ENCODE peak calls at places on chromosome 19, in four cellular contexts. R, L, G and A are unnamed samples.

GRCh38 chr19:23817519-23817918 is 58.8 kb upstream of the ZNF681 start:
- DNase-seq in G (peak; percentile 22), L (no peak), R (no peak), A (peak; percentile 73)

GRCh38 chr19:44623080-44623479 is 9.7 kb downstream of the IGSF23 start:
- DNase-seq in L (no peak), R (no peak), G (no peak), A (no peak)

GRCh38 chr19:13079542-13079986 is 23.1 kb downstream of the LYL1 start:
- DNase-seq in L (no peak), R (no peak), G (no peak), A (peak; percentile 83)

GRCh38 chr19:30132312-30133075 is 190.5 kb downstream of the URI1 start:
- DNase-seq in G (no peak), L (no peak), R (no peak), A (no peak)

GRCh38 chr19:43372462-43372861 is 19.0 kb downstream of the CD177 start:
- DNase-seq in L (no peak), G (no peak), R (no peak), A (no peak)

GRCh38 chr19:41265376-41266153 is 1.4 kb downstream of the HNRNPUL1 start:
- DNase-seq in R (no peak), G (peak; percentile 56), L (peak; percentile 74), A (peak; percentile 44)

GRCh38 chr19:29544656-29545360 is 19.0 kb downstream of the VSTM2B start:
- DNase-seq in R (no peak), G (no peak), L (no peak), A (no peak)

GRCh38 chr19:55811340-55811739 is 20.5 kb downstream of the NLRP11 start:
- DNase-seq in G (no peak), R (no peak), L (no peak), A (no peak)

GRCh38 chr19:55339225-55340143 is at the start of gene KMT5C:
- DNase-seq in L (peak; percentile 100), R (peak; percentile 100), G (peak; percentile 100), A (peak; percentile 99)

GRCh38 chr19:42540071-42540553 is 11.8 kb upstream of the CEACAM1 start:
- DNase-seq in R (no peak), G (no peak), L (no peak), A (no peak)

GRCh38 chr19:6375411-6376010 is at the start of gene PSPN:
- DNase-seq in R (no peak), G (no peak), L (no peak), A (no peak)

GRCh38 chr19:47020132-47020805 is 632 bp downstream of the NPAS1 start:
- DNase-seq in R (no peak), L (no peak), G (no peak), A (peak; percentile 46)

GRCh38 chr19:43678512-43678911 is 8.5 kb upstream of the PLAUR start:
- DNase-seq in R (no peak), L (no peak), G (no peak), A (no peak)

GRCh38 chr19:9538183-9539058 is at the start of gene ZNF426:
- DNase-seq in L (peak; percentile 20), R (peak; percentile 39), G (peak; percentile 84), A (peak; percentile 95)

GRCh38 chr19:48845384-48845783 is 9.1 kb upstream of the HSD17B14 start:
- DNase-seq in L (no peak), G (no peak), R (no peak), A (no peak)

GRCh38 chr19:1045247-1045603 is 5.3 kb downstream of the ABCA7 start:
- DNase-seq in R (no peak), G (peak; percentile 89), L (peak; percentile 61), A (peak; percentile 91)

GRCh38 chr19:13181747-13182388 is 31.7 kb downstream of the IER2 start:
- DNase-seq in G (no peak), R (no peak), L (no peak), A (no peak)

GRCh38 chr19:48479686-48480085 is 10.5 kb downstream of the CYTH2 start:
- DNase-seq in R (no peak), L (no peak), G (no peak), A (no peak)

GRCh38 chr19:48777139-48777538 is 21.8 kb downstream of the FGF21 start:
- DNase-seq in R (no peak), L (no peak), G (no peak), A (no peak)

GRCh38 chr19:31351212-31352193 is 2.3 kb upstream of the TSHZ3 start:
- DNase-seq in L (peak; percentile 46), R (no peak), G (no peak), A (no peak)

GRCh38 chr19:16441661-16442071 is 30.1 kb downstream of the EPS15L1 start:
- DNase-seq in R (no peak), L (peak; percentile 24), G (no peak), A (peak; percentile 63)

GRCh38 chr19:40745402-40745780 is 4.9 kb downstream of the ACTMAP start:
- DNase-seq in G (peak; percentile 28), L (no peak), R (no peak), A (no peak)

GRCh38 chr19:58361900-58362271 is 665 bp downstream of the ZNF497 start:
- DNase-seq in R (no peak), L (peak; percentile 87), G (peak; percentile 49), A (peak; percentile 69)

GRCh38 chr19:2820112-2820702 is 539 bp downstream of the ZNF554 start:
- DNase-seq in G (no peak), R (no peak), L (no peak), A (no peak)

GRCh38 chr19:9323557-9323918 is 441 bp upstream of the ZNF559 start:
- DNase-seq in L (peak; percentile 14), G (peak; percentile 81), R (peak; percentile 32), A (peak; percentile 55)

GRCh38 chr19:48806518-48806817 is 4.4 kb downstream of the BCAT2 start:
- DNase-seq in R (no peak), G (no peak), L (peak; percentile 76), A (peak; percentile 63)

GRCh38 chr19:16896098-16896912 is 7.5 kb downstream of the F2RL3 start:
- DNase-seq in G (no peak), R (no peak), L (no peak), A (peak; percentile 84)

GRCh38 chr19:47765522-47766358 is 12.8 kb upstream of the SELENOW start:
- DNase-seq in G (peak; percentile 52), L (peak; percentile 58), R (no peak), A (peak; percentile 60)

GRCh38 chr19:54178581-54179261 is 5.8 kb upstream of the TMC4 start:
- DNase-seq in L (no peak), G (no peak), R (no peak), A (no peak)

GRCh38 chr19:24032651-24033050 is 54.3 kb upstream of the ZNF254 start:
- DNase-seq in R (no peak), G (no peak), L (no peak), A (no peak)

GRCh38 chr19:7748756-7749155 is 1.4 kb upstream of the CD209 start:
- DNase-seq in L (no peak), G (peak; percentile 14), R (no peak), A (no peak)

GRCh38 chr19:54196514-54196913 is 4.1 kb upstream of the RPS9 start:
- DNase-seq in G (no peak), L (no peak), R (no peak), A (no peak)

GRCh38 chr19:20171285-20171684 is 4.3 kb downstream of the ZNF486 start:
- DNase-seq in L (no peak), R (no peak), G (no peak), A (no peak)
- TF ChIP-seq MYC in L (no peak), R (no peak), G (no peak), A (no peak)

DNA sequence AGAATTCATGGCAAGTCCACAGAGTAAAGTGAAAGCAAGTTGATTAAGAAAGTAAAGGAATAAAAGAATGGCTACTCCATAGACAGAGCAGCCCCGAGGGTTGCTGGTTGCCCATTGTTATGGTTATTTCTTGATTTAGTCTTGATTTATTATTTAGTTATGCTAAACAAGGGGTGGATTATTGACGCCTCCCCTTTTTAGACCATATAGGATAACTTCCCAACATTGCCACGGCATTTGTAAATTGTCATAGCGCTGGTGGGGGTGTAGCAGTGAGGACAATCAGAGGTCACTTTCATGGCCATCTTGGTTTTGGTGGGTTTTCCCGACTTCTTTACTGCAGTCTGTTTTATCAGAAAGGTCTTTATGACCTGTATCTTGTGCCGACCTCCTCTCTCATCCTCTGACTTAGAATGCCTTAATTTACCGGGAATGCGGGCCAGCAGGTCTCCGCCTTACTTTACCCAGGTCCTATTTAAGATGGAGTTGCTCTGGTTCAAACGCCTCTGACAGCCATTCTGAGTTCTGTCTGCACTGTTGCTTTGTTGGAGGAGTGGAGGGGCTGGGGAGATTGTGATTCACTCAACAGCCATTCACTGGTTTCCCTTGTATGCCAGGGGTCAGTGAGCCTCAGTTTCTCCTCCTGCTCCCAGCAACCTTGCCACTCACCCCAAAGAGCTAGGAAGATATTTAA is 27.6 kb downstream of the HPN start:
- DNase-seq in G (no peak), R (no peak), L (no peak), A (no peak)
- TF ChIP-seq SMC3 in G (no peak), R (no peak), L (no peak), A (no peak)

GRCh38 chr19:39173502-39173991 is 23.2 kb upstream of the NCCRP1 start:
- DNase-seq in G (no peak), L (no peak), R (no peak), A (no peak)

GRCh38 chr19:39172700-39173501 is 23.9 kb upstream of the NCCRP1 start:
- DNase-seq in L (no peak), G (no peak), R (no peak), A (no peak)

GRCh38 chr19:39174142-39174541 is 22.6 kb upstream of the NCCRP1 start:
- DNase-seq in R (no peak), L (no peak), G (no peak), A (no peak)

GRCh38 chr19:39175564-39175963 is 21.2 kb upstream of the NCCRP1 start:
- DNase-seq in L (no peak), G (no peak), R (no peak), A (no peak)

GRCh38 chr19:39174558-39175544 is 21.9 kb upstream of the NCCRP1 start:
- DNase-seq in G (no peak), L (no peak), R (no peak), A (no peak)
- TF ChIP-seq MYC in G (no peak), L (no peak), R (no peak), A (no peak)

GRCh38 chr19:50725932-50726230 is 2.7 kb downstream of the CLEC11A start:
- DNase-seq in R (no peak), L (no peak), G (no peak), A (no peak)

GRCh38 chr19:50725218-50725931 is 2.2 kb downstream of the CLEC11A start:
- DNase-seq in L (no peak), G (no peak), R (no peak), A (no peak)

GRCh38 chr19:50723069-50723468 is at the start of gene CLEC11A:
- DNase-seq in G (no peak), R (no peak), L (no peak), A (no peak)

GRCh38 chr19:50723735-50724521 is 764 bp downstream of the CLEC11A start:
- DNase-seq in R (no peak), L (no peak), G (no peak), A (no peak)

DNA sequence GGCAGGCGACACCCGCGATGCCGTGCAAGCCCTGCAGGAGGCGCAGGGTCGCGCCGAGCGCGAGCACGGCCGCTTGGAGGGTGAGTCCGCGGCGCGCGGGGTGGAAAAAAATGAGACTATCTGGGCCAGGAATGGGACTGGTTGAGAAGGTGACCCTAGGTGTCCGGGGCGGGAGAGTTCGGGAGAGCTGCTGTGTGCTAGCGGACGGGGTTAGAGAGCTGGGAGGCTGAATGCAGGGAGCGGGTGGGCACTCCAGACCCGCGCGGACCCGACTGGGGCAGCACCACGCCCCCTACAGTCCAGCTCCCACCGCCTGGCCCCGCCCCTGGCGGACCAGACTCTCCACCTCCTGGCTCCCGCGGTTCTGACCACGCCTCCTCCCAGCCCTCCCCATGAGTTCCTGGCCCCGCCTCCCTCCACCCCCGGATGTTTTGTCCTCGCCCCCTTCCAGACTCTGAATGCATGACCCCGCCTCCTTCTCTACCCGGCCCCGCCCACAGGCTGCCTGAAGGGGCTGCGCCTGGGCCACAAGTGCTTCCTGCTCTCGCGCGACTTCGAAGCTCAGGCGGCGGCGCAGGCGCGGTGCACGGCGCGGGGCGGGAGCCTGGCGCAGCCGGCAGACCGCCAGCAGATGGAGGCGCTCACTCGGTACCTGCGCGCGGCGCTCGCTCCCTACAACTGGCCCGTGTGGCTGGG is 1.5 kb downstream of the CLEC11A start:
- DNase-seq in R (peak; percentile 55), G (peak; percentile 38), L (peak; percentile 99), A (peak; percentile 99)
- TF ChIP-seq SMC3 in R (peak; percentile 16), G (no peak), L (peak; percentile 84), A (peak; percentile 89)